ENCODE peak calls at places on chromosome 15, in six cellular contexts. One of them, this sample, is unnamed.
A peak's percentile ranks its signal among the peaks of the same experiment; 100 is the strongest.

GRCh38 chr15:25056484-25057429 is 102.0 kb downstream of the SNRPN start:
- DNase-seq in K562: peak; percentile 16
- DNase-seq in GM12878: no peak
- DNase-seq in A549: no peak
- DNase-seq in HepG2: no peak
- DNase-seq in endothelial cell of umbilical vein: no peak
- DNase-seq in this sample: peak; percentile 2

GRCh38 chr15:62173215-62173614 is 8.1 kb upstream of the C2CD4B start:
- DNase-seq in A549: no peak
- DNase-seq in endothelial cell of umbilical vein: peak; percentile 97
- DNase-seq in GM12878: no peak
- DNase-seq in K562: no peak
- DNase-seq in HepG2: no peak
- DNase-seq in this sample: no peak

GRCh38 chr15:75688831-75689230 is 23.8 kb downstream of the CSPG4 start:
- DNase-seq in K562: no peak
- DNase-seq in A549: no peak
- DNase-seq in GM12878: no peak
- DNase-seq in HepG2: no peak
- DNase-seq in endothelial cell of umbilical vein: no peak
- DNase-seq in this sample: no peak

GRCh38 chr15:90188914-90189748 is 12.0 kb upstream of the SEMA4B start:
- DNase-seq in GM12878: no peak
- DNase-seq in K562: no peak
- DNase-seq in A549: no peak
- DNase-seq in HepG2: no peak
- DNase-seq in endothelial cell of umbilical vein: no peak
- DNase-seq in this sample: peak; percentile 83

GRCh38 chr15:78067328-78068241 is 9.9 kb downstream of the TBC1D2B start:
- DNase-seq in GM12878: no peak
- DNase-seq in HepG2: no peak
- DNase-seq in K562: no peak
- DNase-seq in A549: no peak
- DNase-seq in endothelial cell of umbilical vein: peak; percentile 60
- DNase-seq in this sample: peak; percentile 31

GRCh38 chr15:36965561-36966342 is 134.6 kb downstream of the MEIS2 start:
- DNase-seq in K562: no peak
- DNase-seq in HepG2: no peak
- DNase-seq in GM12878: no peak
- DNase-seq in endothelial cell of umbilical vein: no peak
- DNase-seq in A549: no peak
- DNase-seq in this sample: no peak

GRCh38 chr15:46460426-46460825 is 825.6 kb downstream of the SQOR start:
- DNase-seq in A549: no peak
- DNase-seq in endothelial cell of umbilical vein: no peak
- DNase-seq in HepG2: no peak
- DNase-seq in GM12878: no peak
- DNase-seq in K562: no peak
- DNase-seq in this sample: no peak

GRCh38 chr15:84668221-84668982 is 10.4 kb upstream of the NMB start:
- DNase-seq in endothelial cell of umbilical vein: no peak
- DNase-seq in A549: no peak
- DNase-seq in HepG2: no peak
- DNase-seq in GM12878: no peak
- DNase-seq in K562: no peak
- DNase-seq in this sample: no peak

GRCh38 chr15:25437751-25438600 is 848 bp downstream of the UBE3A start:
- DNase-seq in K562: peak; percentile 54
- DNase-seq in endothelial cell of umbilical vein: peak; percentile 63
- DNase-seq in A549: no peak
- DNase-seq in HepG2: peak; percentile 25
- DNase-seq in GM12878: no peak
- DNase-seq in this sample: peak; percentile 74

GRCh38 chr15:74053941-74054529 is 28.3 kb downstream of the GOLGA6A start:
- DNase-seq in A549: peak; percentile 64
- DNase-seq in HepG2: peak; percentile 37
- DNase-seq in endothelial cell of umbilical vein: peak; percentile 41
- DNase-seq in GM12878: peak; percentile 21
- DNase-seq in K562: peak; percentile 89
- DNase-seq in this sample: peak; percentile 86

GRCh38 chr15:64288577-64288976 is 67.4 kb downstream of the CSNK1G1 start:
- DNase-seq in endothelial cell of umbilical vein: peak; percentile 37
- DNase-seq in A549: no peak
- DNase-seq in K562: no peak
- DNase-seq in HepG2: no peak
- DNase-seq in GM12878: no peak
- DNase-seq in this sample: no peak
- TF ChIP-seq MYC in endothelial cell of umbilical vein: no peak
- TF ChIP-seq MYC in A549: no peak
- TF ChIP-seq MYC in K562: no peak
- TF ChIP-seq MYC in HepG2: no peak
- TF ChIP-seq MYC in GM12878: no peak
- TF ChIP-seq MYC in this sample: no peak

GRCh38 chr15:95884276-95884675 is 446.2 kb upstream of the NR2F2 start:
- DNase-seq in endothelial cell of umbilical vein: no peak
- DNase-seq in HepG2: no peak
- DNase-seq in K562: no peak
- DNase-seq in A549: no peak
- DNase-seq in GM12878: no peak
- DNase-seq in this sample: no peak
- TF ChIP-seq MAX in endothelial cell of umbilical vein: no peak
- TF ChIP-seq MAX in HepG2: no peak
- TF ChIP-seq MAX in K562: no peak
- TF ChIP-seq MAX in A549: no peak
- TF ChIP-seq MAX in GM12878: no peak
- TF ChIP-seq MAX in this sample: no peak

DNA sequence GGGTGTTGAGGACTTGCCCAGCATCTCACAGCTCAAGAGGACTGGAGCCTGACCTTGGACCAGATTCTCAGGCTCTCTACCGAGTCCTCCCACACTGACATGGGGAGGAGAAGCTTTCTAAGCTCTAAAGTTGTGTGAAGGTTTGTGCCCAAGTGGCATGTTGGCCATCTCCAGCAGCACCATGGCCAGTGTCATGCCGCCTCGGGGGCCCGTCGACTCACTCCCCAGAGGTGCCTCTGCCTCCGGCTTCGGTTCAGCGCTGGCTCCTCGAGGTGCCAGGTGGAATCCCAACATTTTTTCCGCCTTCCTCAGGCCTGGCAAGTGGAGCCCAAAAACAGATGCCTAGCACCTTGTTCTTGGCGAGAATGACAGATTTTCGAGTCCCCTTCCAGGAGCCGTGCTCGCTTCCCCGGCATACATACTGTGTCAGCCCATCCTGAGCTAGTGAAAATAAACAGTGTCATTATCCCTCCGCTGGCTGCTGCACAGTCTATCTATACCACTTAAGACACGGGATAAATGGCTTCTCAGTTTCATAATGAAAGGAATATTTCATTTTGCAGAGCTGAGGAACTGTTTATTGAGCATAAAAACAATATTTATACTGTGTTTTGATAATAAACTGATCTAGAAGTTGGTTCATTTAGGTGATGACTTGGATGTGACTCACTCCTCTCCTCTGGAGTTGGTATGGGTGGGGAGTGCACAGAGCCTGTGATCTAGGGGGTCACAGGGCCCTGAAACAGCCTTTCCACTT is 328.5 kb upstream of the TLE3 start:
- DNase-seq in GM12878: no peak
- DNase-seq in K562: no peak
- DNase-seq in A549: no peak
- DNase-seq in endothelial cell of umbilical vein: no peak
- DNase-seq in HepG2: no peak
- DNase-seq in this sample: no peak
- TF ChIP-seq MYC in GM12878: no peak
- TF ChIP-seq MYC in K562: no peak
- TF ChIP-seq MYC in A549: no peak
- TF ChIP-seq MYC in endothelial cell of umbilical vein: no peak
- TF ChIP-seq MYC in HepG2: no peak
- TF ChIP-seq MYC in this sample: no peak

GRCh38 chr15:85689729-85690128 is 105.0 kb downstream of the KLHL25 start:
- DNase-seq in K562: no peak
- DNase-seq in HepG2: no peak
- DNase-seq in A549: no peak
- DNase-seq in GM12878: peak; percentile 84
- DNase-seq in endothelial cell of umbilical vein: peak; percentile 85
- DNase-seq in this sample: peak; percentile 93
- TF ChIP-seq MAX in K562: no peak
- TF ChIP-seq MAX in HepG2: no peak
- TF ChIP-seq MAX in A549: no peak
- TF ChIP-seq MAX in GM12878: peak; percentile 65
- TF ChIP-seq MAX in endothelial cell of umbilical vein: no peak
- TF ChIP-seq MAX in this sample: peak; percentile 84

DNA sequence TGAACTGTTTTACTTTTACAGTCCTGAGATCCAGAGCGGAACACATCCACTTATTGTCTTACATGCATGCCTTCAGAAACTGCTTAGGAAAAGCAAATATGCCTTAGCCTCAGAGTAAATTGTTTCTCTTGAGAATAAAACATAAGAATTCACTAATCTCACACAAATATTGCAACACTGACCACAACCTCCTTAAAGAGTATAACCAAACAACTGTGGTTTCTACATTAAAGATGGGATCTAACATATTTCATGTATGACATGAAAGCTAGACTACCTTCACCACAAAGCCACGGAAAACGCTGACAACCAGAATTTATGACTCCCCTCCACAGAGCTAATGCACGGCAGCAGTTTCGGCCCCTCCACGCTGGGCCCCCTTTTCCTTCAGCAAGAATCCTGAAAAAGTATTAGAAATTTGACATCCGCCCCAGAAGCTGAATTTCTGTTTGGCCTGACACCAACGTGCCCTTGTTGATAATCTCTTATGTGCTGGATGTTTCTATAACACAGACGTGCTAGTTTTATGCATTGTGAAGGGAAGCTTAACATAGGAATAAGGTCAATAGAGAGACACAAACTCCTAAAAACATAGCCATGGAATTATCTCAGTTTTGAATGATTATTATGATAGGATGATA is 84.6 kb downstream of the GREM1 start:
- DNase-seq in K562: no peak
- DNase-seq in GM12878: no peak
- DNase-seq in A549: no peak
- DNase-seq in endothelial cell of umbilical vein: no peak
- DNase-seq in HepG2: no peak
- DNase-seq in this sample: peak; percentile 43
- TF ChIP-seq MYC in K562: no peak
- TF ChIP-seq MYC in GM12878: no peak
- TF ChIP-seq MYC in A549: no peak
- TF ChIP-seq MYC in endothelial cell of umbilical vein: no peak
- TF ChIP-seq MYC in HepG2: no peak
- TF ChIP-seq MYC in this sample: no peak

GRCh38 chr15:34987623-34987981 is 485 bp downstream of the ZNF770 start:
- DNase-seq in GM12878: no peak
- DNase-seq in K562: peak; percentile 32
- DNase-seq in HepG2: peak; percentile 49
- DNase-seq in endothelial cell of umbilical vein: no peak
- DNase-seq in A549: no peak
- DNase-seq in this sample: no peak

GRCh38 chr15:34986326-34987181 is 1.5 kb downstream of the ZNF770 start:
- DNase-seq in HepG2: no peak
- DNase-seq in GM12878: no peak
- DNase-seq in K562: peak; percentile 45
- DNase-seq in A549: no peak
- DNase-seq in endothelial cell of umbilical vein: no peak
- DNase-seq in this sample: no peak

GRCh38 chr15:34987982-34988873 is at the start of gene ZNF770:
- DNase-seq in GM12878: peak; percentile 44
- DNase-seq in endothelial cell of umbilical vein: peak; percentile 82
- DNase-seq in K562: peak; percentile 89
- DNase-seq in A549: peak; percentile 89
- DNase-seq in HepG2: peak; percentile 64
- DNase-seq in this sample: peak; percentile 85

GRCh38 chr15:34987182-34987488 is 952 bp downstream of the ZNF770 start:
- DNase-seq in endothelial cell of umbilical vein: peak; percentile 30
- DNase-seq in K562: peak; percentile 55
- DNase-seq in A549: no peak
- DNase-seq in HepG2: no peak
- DNase-seq in GM12878: no peak
- DNase-seq in this sample: peak; percentile 11

DNA sequence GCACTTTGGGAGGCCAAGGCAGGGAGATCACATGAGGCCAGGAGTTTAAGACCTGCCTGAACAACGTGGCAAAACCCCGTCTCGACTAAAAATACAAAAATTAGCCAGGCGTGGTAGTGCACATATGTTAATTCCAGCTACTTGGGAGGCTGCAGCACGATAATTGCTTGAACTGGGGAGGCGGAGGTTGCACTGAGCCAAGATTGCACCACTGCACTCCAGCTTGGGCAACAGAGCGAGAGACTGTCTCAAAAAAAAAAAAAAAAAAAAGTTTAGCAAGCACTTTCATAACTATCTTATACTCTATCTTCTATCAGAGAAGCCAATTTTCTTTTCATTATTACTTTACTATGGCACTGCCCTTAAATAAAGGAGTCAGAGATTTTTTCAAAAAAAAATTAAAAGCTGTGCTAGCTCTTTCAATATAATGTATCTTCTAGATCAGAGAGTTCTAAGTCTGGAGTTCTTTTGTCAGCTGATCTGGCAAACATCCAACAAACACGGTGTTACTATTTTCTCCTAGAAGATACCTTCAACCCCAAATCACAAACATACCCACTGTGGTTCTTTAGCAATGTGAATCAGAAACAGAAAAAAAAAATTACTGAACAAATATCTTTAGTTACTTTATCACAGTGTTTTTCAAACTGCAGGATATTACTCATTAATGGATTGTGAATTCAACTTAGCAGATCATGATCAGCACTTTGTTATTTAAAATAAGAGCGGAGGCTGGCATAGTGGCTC is 3.0 kb downstream of the ZNF770 start:
- DNase-seq in HepG2: peak; percentile 44
- DNase-seq in A549: no peak
- DNase-seq in GM12878: no peak
- DNase-seq in K562: no peak
- DNase-seq in endothelial cell of umbilical vein: peak; percentile 83
- DNase-seq in this sample: no peak
- TF ChIP-seq MAX in HepG2: no peak
- TF ChIP-seq MAX in A549: no peak
- TF ChIP-seq MAX in GM12878: no peak
- TF ChIP-seq MAX in K562: no peak
- TF ChIP-seq MAX in endothelial cell of umbilical vein: no peak
- TF ChIP-seq MAX in this sample: no peak